ENCODE peak calls at places on chromosome 1, in ten cellular contexts. One of them, this sample, is unnamed.

GRCh38 chr1:109630881-109631512 is 11.4 kb downstream of the AMPD2 start:
- DNase-seq in mucosa of gallbladder: no peak
- DNase-seq in LoVo: no peak
- DNase-seq in kidney tubule cell: no peak
- DNase-seq in NCI-H226: no peak
- DNase-seq in AG04449: no peak
- DNase-seq in ELR: no peak
- DNase-seq in Calu3: no peak
- DNase-seq in nucleus accumbens: no peak
- DNase-seq in lower leg skin: peak; percentile 76
- DNase-seq in this sample: no peak

GRCh38 chr1:149845416-149845815 is 54.0 kb upstream of the BOLA1 start:
- DNase-seq in mucosa of gallbladder: no peak
- DNase-seq in LoVo: no peak
- DNase-seq in kidney tubule cell: no peak
- DNase-seq in NCI-H226: no peak
- DNase-seq in AG04449: no peak
- DNase-seq in ELR: no peak
- DNase-seq in Calu3: no peak
- DNase-seq in nucleus accumbens: no peak
- DNase-seq in lower leg skin: peak; percentile 17
- DNase-seq in this sample: no peak

GRCh38 chr1:82161651-82162238 is 361.0 kb downstream of the ADGRL2 start:
- DNase-seq in mucosa of gallbladder: no peak
- DNase-seq in LoVo: no peak
- DNase-seq in kidney tubule cell: peak; percentile 43
- DNase-seq in NCI-H226: peak; percentile 6
- DNase-seq in AG04449: no peak
- DNase-seq in ELR: no peak
- DNase-seq in Calu3: no peak
- DNase-seq in nucleus accumbens: no peak
- DNase-seq in lower leg skin: no peak
- DNase-seq in this sample: no peak

GRCh38 chr1:59081795-59082194 is 215.1 kb upstream of the FGGY start:
- DNase-seq in mucosa of gallbladder: no peak
- DNase-seq in LoVo: no peak
- DNase-seq in kidney tubule cell: no peak
- DNase-seq in NCI-H226: no peak
- DNase-seq in AG04449: no peak
- DNase-seq in ELR: peak; percentile 70
- DNase-seq in Calu3: no peak
- DNase-seq in nucleus accumbens: no peak
- DNase-seq in lower leg skin: no peak
- DNase-seq in this sample: no peak

GRCh38 chr1:101520302-101520701 is 283.5 kb downstream of the S1PR1 start:
- DNase-seq in mucosa of gallbladder: no peak
- DNase-seq in LoVo: peak; percentile 52
- DNase-seq in kidney tubule cell: peak; percentile 49
- DNase-seq in NCI-H226: peak; percentile 9
- DNase-seq in AG04449: no peak
- DNase-seq in ELR: peak; percentile 72
- DNase-seq in Calu3: peak; percentile 2
- DNase-seq in nucleus accumbens: no peak
- DNase-seq in lower leg skin: no peak
- DNase-seq in this sample: no peak

GRCh38 chr1:3714814-3715213 is 37.4 kb upstream of the CCDC27 start:
- DNase-seq in mucosa of gallbladder: no peak
- DNase-seq in LoVo: no peak
- DNase-seq in kidney tubule cell: no peak
- DNase-seq in NCI-H226: no peak
- DNase-seq in AG04449: no peak
- DNase-seq in ELR: no peak
- DNase-seq in Calu3: no peak
- DNase-seq in nucleus accumbens: no peak
- DNase-seq in lower leg skin: no peak
- DNase-seq in this sample: no peak

GRCh38 chr1:197599789-197600188 is 175.5 kb downstream of the DENND1B start:
- DNase-seq in mucosa of gallbladder: no peak
- DNase-seq in LoVo: no peak
- DNase-seq in kidney tubule cell: no peak
- DNase-seq in NCI-H226: no peak
- DNase-seq in AG04449: no peak
- DNase-seq in ELR: no peak
- DNase-seq in Calu3: no peak
- DNase-seq in nucleus accumbens: no peak
- DNase-seq in lower leg skin: no peak
- DNase-seq in this sample: no peak

GRCh38 chr1:202811296-202812175 is 782 bp downstream of the PCAT6 start:
- DNase-seq in mucosa of gallbladder: peak; percentile 20
- DNase-seq in LoVo: no peak
- DNase-seq in kidney tubule cell: peak; percentile 30
- DNase-seq in NCI-H226: no peak
- DNase-seq in AG04449: no peak
- DNase-seq in ELR: no peak
- DNase-seq in Calu3: peak; percentile 29
- DNase-seq in nucleus accumbens: no peak
- DNase-seq in lower leg skin: no peak
- DNase-seq in this sample: no peak

GRCh38 chr1:43418858-43419257 is 29.2 kb downstream of the SZT2 start:
- DNase-seq in mucosa of gallbladder: no peak
- DNase-seq in LoVo: no peak
- DNase-seq in kidney tubule cell: no peak
- DNase-seq in NCI-H226: no peak
- DNase-seq in AG04449: no peak
- DNase-seq in ELR: no peak
- DNase-seq in Calu3: no peak
- DNase-seq in nucleus accumbens: no peak
- DNase-seq in lower leg skin: peak; percentile 3
- DNase-seq in this sample: no peak

GRCh38 chr1:39882152-39882551 is 1.2 kb downstream of the TRIT1 start:
- DNase-seq in mucosa of gallbladder: no peak
- DNase-seq in LoVo: no peak
- DNase-seq in kidney tubule cell: no peak
- DNase-seq in NCI-H226: no peak
- DNase-seq in AG04449: no peak
- DNase-seq in ELR: no peak
- DNase-seq in Calu3: no peak
- DNase-seq in nucleus accumbens: no peak
- DNase-seq in lower leg skin: no peak
- DNase-seq in this sample: no peak

GRCh38 chr1:68953316-68953715 is 456.4 kb upstream of the DEPDC1 start:
- DNase-seq in mucosa of gallbladder: no peak
- DNase-seq in LoVo: no peak
- DNase-seq in kidney tubule cell: no peak
- DNase-seq in NCI-H226: peak; percentile 88
- DNase-seq in AG04449: no peak
- DNase-seq in ELR: no peak
- DNase-seq in Calu3: no peak
- DNase-seq in nucleus accumbens: no peak
- DNase-seq in lower leg skin: no peak
- DNase-seq in this sample: no peak